ENCODE peak calls at places on chromosomes 6 and 20, in four cellular contexts. W is IMR-90, Y is left ventricle myocardium inferior, B is uterus. F is an unnamed sample.

GRCh38 chr20:38272961-38273360 is 12.4 kb upstream of the KIAA1755 start:
- DNase-seq in W (peak; percentile 88), Y (no peak), B (peak; percentile 38), F (no peak)

GRCh38 chr6:159691133-159691962 is 1.7 kb downstream of the SOD2 start:
- DNase-seq in Y (no peak), W (peak; percentile 92), B (peak; percentile 51), F (no peak)

GRCh38 chr6:125853740-125854139 is 63.0 kb downstream of the NCOA7 start:
- DNase-seq in B (no peak), W (no peak), Y (no peak), F (no peak)

GRCh38 chr20:31678389-31679356 is 41.0 kb downstream of the COX4I2 start:
- DNase-seq in Y (no peak), B (no peak), W (no peak), F (peak; percentile 39)

GRCh38 chr6:88134575-88134974 is 31.6 kb downstream of the CNR1 start:
- DNase-seq in B (no peak), W (no peak), Y (no peak), F (no peak)

GRCh38 chr6:153553627-153554026 is 422.5 kb upstream of the RGS17 start:
- DNase-seq in B (no peak), W (no peak), Y (no peak), F (no peak)

GRCh38 chr6:133957780-133958242 is 4.8 kb downstream of the TBPL1 start:
- DNase-seq in W (no peak), B (no peak), Y (no peak), F (no peak)

GRCh38 chr20:23622839-23623343 is 14.9 kb downstream of the CST3 start:
- DNase-seq in Y (peak; percentile 72), W (peak; percentile 77), B (peak; percentile 87), F (peak; percentile 81)

GRCh38 chr6:24492475-24492874 is 2.3 kb upstream of the ALDH5A1 start:
- DNase-seq in B (no peak), W (peak; percentile 7), Y (no peak), F (no peak)

GRCh38 chr20:35199696-35200095 is 26.8 kb upstream of the MMP24 start:
- DNase-seq in Y (no peak), W (peak; percentile 66), B (no peak), F (no peak)

GRCh38 chr6:2858678-2859324 is 17.1 kb upstream of the SERPINB1 start:
- DNase-seq in Y (no peak), B (no peak), W (no peak), F (no peak)

GRCh38 chr6:148426317-148426977 is 83.8 kb downstream of the SASH1 start:
- DNase-seq in Y (no peak), W (no peak), B (no peak), F (no peak)

GRCh38 chr6:132714160-132714559 is 305 bp upstream of the VNN1 start:
- DNase-seq in W (no peak), Y (no peak), B (no peak), F (no peak)

GRCh38 chr6:157428418-157429202 is 47.6 kb downstream of the ZDHHC14 start:
- DNase-seq in W (peak; percentile 7), Y (no peak), B (peak; percentile 56), F (no peak)

GRCh38 chr6:132797975-132798819 is at the start of gene SLC18B1:
- DNase-seq in Y (peak; percentile 60), W (peak; percentile 26), B (peak; percentile 45), F (peak; percentile 86)

GRCh38 chr20:48728042-48728837 is 99.6 kb downstream of the PREX1 start:
- DNase-seq in Y (no peak), B (no peak), W (no peak), F (no peak)

GRCh38 chr6:157221817-157222175 is 101.5 kb downstream of the TMEM242 start:
- DNase-seq in B (no peak), W (no peak), Y (no peak), F (no peak)

GRCh38 chr20:45500022-45500421 is 15.4 kb downstream of the SPINT3 start:
- DNase-seq in Y (no peak), B (no peak), W (no peak), F (no peak)

GRCh38 chr20:3557237-3557636 is 86.4 kb downstream of the ATRN start:
- DNase-seq in W (no peak), Y (no peak), B (no peak), F (no peak)

GRCh38 chr6:137956098-137956488 is 89.0 kb downstream of the TNFAIP3 start:
- DNase-seq in W (no peak), Y (no peak), B (no peak), F (no peak)

GRCh38 chr6:684831-685636 is 7.9 kb downstream of the EXOC2 start:
- DNase-seq in B (no peak), Y (no peak), W (peak; percentile 63), F (no peak)

GRCh38 chr20:36051318-36052116 is 83.1 kb downstream of the CNBD2 start:
- DNase-seq in W (no peak), B (no peak), Y (no peak), F (no peak)

GRCh38 chr20:60239981-60240380 is 281.8 kb downstream of the CDH26 start:
- DNase-seq in Y (no peak), B (no peak), W (no peak), F (no peak)

GRCh38 chr6:136967874-136968752 is 46.0 kb downstream of the SLC35D3 start:
- DNase-seq in B (peak; percentile 71), W (peak; percentile 58), Y (peak; percentile 71), F (peak; percentile 63)

GRCh38 chr20:4195499-4195898 is 180.1 kb upstream of the RNF24 start:
- DNase-seq in B (no peak), Y (no peak), W (peak; percentile 18), F (no peak)

GRCh38 chr6:2480267-2480966 is 235.0 kb upstream of the GMDS start:
- DNase-seq in B (no peak), Y (peak; percentile 72), W (no peak), F (no peak)

GRCh38 chr6:146857960-146858308 is 259.2 kb downstream of the ADGB start:
- DNase-seq in W (no peak), Y (no peak), B (no peak), F (no peak)

GRCh38 chr6:85669735-85670194 is 27.1 kb upstream of the SYNCRIP start:
- DNase-seq in B (no peak), Y (no peak), W (peak; percentile 68), F (no peak)

GRCh38 chr6:41736207-41736710 is 851 bp upstream of the TFEB start:
- DNase-seq in Y (no peak), W (no peak), B (no peak), F (no peak)

GRCh38 chr6:3789018-3789895 is 37.7 kb upstream of the PXDC1 start:
- DNase-seq in W (peak; percentile 77), Y (no peak), B (no peak), F (no peak)

DNA sequence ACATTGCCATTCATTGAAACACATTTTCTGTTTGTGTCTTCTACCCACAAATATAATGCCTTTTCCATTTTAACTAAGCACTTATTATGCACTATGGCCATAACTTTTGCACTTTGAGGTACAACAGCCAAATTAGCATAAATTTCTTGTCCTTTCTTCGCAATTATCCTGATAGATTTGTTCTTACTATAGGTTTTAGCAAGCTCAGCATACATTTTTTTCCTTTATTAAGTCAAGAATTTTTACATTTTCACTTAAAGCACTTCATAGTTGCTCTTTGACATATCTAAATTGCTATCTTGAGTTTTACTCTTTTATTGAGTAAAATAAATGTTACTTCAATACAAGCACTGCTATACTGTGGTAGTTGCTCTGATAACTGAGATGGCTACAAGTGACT is 5.8 kb downstream of the DEFB114 start:
- DNase-seq in B (no peak), Y (no peak), W (no peak), F (no peak)
- H3K27ac ChIP-seq in B (no peak overlapping the region), Y (no peak overlapping the region), W (no peak overlapping the region), F (no peak overlapping the region)

DNA sequence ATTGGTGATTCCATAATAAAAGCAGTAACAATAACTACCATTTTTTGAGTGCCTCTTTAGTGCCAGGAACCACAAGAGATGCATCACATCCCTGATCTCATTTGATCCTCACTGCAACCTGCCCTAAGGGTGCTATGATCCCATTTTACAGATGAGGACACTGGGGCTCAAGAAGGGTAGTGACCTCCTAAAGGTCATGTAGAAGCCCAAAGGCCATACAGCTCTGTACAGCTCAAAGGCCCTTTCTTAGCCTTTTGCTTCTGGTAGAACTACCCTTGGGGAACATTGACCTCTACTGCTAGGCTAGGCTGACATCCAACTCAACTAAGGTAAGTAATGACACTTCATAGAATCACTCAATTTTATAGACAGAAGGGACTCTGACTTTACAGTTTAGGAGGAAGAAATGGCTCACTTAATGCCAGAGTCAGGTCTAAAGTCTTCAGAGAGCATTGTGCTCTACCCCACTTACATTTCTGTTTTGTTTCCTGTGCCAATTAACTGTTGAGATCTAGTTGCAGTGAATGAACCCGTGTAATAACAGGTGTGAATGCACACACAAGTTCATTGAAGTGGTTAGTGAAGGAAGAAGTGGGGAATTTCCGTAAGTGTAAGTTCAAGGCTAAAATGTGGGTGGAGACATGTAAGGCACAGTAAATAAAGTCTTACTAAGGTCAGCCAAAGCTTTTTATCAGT is 10.7 kb downstream of the SLC9A8 start:
- DNase-seq in B (no peak), W (no peak), Y (no peak), F (no peak)
- H3K27ac ChIP-seq in B (no peak overlapping the region), W (no peak overlapping the region), Y (no peak overlapping the region), F (no peak overlapping the region)

GRCh38 chr20:41334036-41334435 is 6.6 kb upstream of the LPIN3 start:
- DNase-seq in Y (no peak), B (no peak), W (no peak), F (no peak)
- H3K27ac ChIP-seq in Y (peak overlapping the region; percentile 60), B (no peak overlapping the region), W (peak overlapping the region; percentile 73), F (no peak overlapping the region)

GRCh38 chr6:17410281-17410680 is 16.9 kb downstream of the CAP2 start:
- DNase-seq in Y (no peak), B (no peak), W (no peak), F (no peak)

GRCh38 chr6:17413313-17413750 is 19.9 kb downstream of the CAP2 start:
- DNase-seq in B (no peak), Y (no peak), W (peak; percentile 91), F (no peak)

GRCh38 chr6:17405944-17406245 is 12.5 kb downstream of the CAP2 start:
- DNase-seq in B (no peak), W (no peak), Y (no peak), F (no peak)

GRCh38 chr6:17408081-17408480 is 14.7 kb downstream of the CAP2 start:
- DNase-seq in W (no peak), Y (no peak), B (no peak), F (no peak)
- H3K27ac ChIP-seq in W (no peak overlapping the region), Y (peak overlapping the region; percentile 66), B (no peak overlapping the region), F (no peak overlapping the region)

DNA sequence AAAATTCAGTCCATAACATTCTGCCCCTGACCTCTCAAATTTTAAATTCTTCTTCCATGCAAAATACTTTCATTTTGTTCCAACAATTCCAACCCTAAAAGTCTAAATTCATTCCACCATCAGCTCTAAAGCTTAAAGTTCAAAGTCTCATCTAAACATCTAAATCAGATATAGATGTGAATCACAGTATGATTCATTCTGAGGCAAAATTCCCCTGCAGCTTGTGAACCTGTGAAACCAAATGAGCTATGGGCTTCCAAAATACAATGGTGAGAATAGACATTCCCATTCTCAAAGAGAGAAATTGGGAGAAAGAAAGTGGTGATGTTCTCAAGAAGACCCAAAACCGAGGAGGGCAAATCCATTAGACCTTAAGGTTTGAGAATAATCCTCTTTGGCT is 309.8 kb downstream of the HIVEP2 start:
- DNase-seq in W (peak; percentile 71), Y (no peak), B (no peak), F (no peak)
- H3K27ac ChIP-seq in W (no peak overlapping the region), Y (no peak overlapping the region), B (no peak overlapping the region), F (no peak overlapping the region)

F was measured in aorta.